ENCODE peak calls at places on chromosomes 13 and 19, in six cellular contexts. Y, Z, H, U, J and F are unnamed samples.

GRCh38 chr13:110280231-110280813 is 26.6 kb downstream of the COL4A1 start:
- DNase-seq in Y (no peak), Z (no peak), H (no peak), U (no peak), J (no peak), F (no peak)

GRCh38 chr19:16088351-16088984 is 12.2 kb downstream of the TPM4 start:
- DNase-seq in Y (peak), Z (no peak), H (no peak), U (peak), J (no peak), F (no peak)

GRCh38 chr19:51676566-51677083 is 16.5 kb upstream of the SPACA6 start:
- DNase-seq in Y (no peak), Z (no peak), H (no peak), U (no peak), J (no peak), F (no peak)

GRCh38 chr13:35953537-35954206 is 177.5 kb downstream of the DCLK1 start:
- DNase-seq in Y (peak), Z (peak), H (peak), U (peak), J (no peak), F (peak)

GRCh38 chr13:81001828-81002385 is 661.0 kb upstream of the SPRY2 start:
- DNase-seq in Y (no peak), Z (no peak), H (no peak), U (no peak), J (no peak), F (no peak)

GRCh38 chr13:107025991-107026390 is 458.1 kb upstream of the ARGLU1 start:
- DNase-seq in Y (peak), Z (no peak), H (no peak), U (no peak), J (no peak), F (no peak)

GRCh38 chr13:110705356-110705825 is 525 bp downstream of the CARS2 start:
- DNase-seq in Y (no peak), Z (no peak), H (no peak), U (no peak), J (no peak), F (no peak)

GRCh38 chr13:25177012-25177411 is 4.9 kb upstream of the AMER2 start:
- DNase-seq in Y (no peak), Z (no peak), H (no peak), U (no peak), J (no peak), F (no peak)

GRCh38 chr19:45931055-45931454 is 16.5 kb upstream of the NANOS2 start:
- DNase-seq in Y (no peak), Z (no peak), H (no peak), U (no peak), J (no peak), F (no peak)

GRCh38 chr19:45217193-45217956 is 27.8 kb downstream of the EXOC3L2 start:
- DNase-seq in Y (peak), Z (no peak), H (no peak), U (no peak), J (no peak), F (no peak)

GRCh38 chr19:19239675-19240074 is 27.9 kb downstream of the NCAN start:
- DNase-seq in Y (no peak), Z (no peak), H (no peak), U (no peak), J (no peak), F (no peak)

GRCh38 chr19:51192689-51193088 is 32.2 kb upstream of the CD33 start:
- DNase-seq in Y (no peak), Z (no peak), H (no peak), U (no peak), J (no peak), F (no peak)

GRCh38 chr13:101306773-101307172 is 109.5 kb downstream of the NALCN start:
- DNase-seq in Y (no peak), Z (no peak), H (no peak), U (no peak), J (no peak), F (no peak)

GRCh38 chr13:99614465-99614885 is 113.2 kb downstream of the TM9SF2 start:
- DNase-seq in Y (peak), Z (peak), H (no peak), U (peak), J (no peak), F (peak)

GRCh38 chr13:108561152-108561551 is 68.3 kb upstream of the MYO16 start:
- DNase-seq in Y (no peak), Z (no peak), H (no peak), U (no peak), J (no peak), F (no peak)

GRCh38 chr19:11370744-11371143 is 3.7 kb upstream of the SWSAP1 start:
- DNase-seq in Y (no peak), Z (no peak), H (no peak), U (no peak), J (no peak), F (no peak)

GRCh38 chr19:8305798-8306197 is 2.4 kb downstream of the CD320 start:
- DNase-seq in Y (no peak), Z (no peak), H (peak), U (no peak), J (no peak), F (peak)

GRCh38 chr13:83182845-83183244 is 699.4 kb downstream of the SLITRK1 start:
- DNase-seq in Y (no peak), Z (peak), H (no peak), U (no peak), J (no peak), F (no peak)

GRCh38 chr13:100547805-100548204 is 40.8 kb downstream of the GGACT start:
- DNase-seq in Y (no peak), Z (no peak), H (no peak), U (no peak), J (no peak), F (peak)

GRCh38 chr13:44620057-44620456 is 43.9 kb upstream of the TSC22D1 start:
- DNase-seq in Y (no peak), Z (no peak), H (no peak), U (no peak), J (no peak), F (no peak)

GRCh38 chr19:1811472-1811894 is 593 bp downstream of the ATP8B3 start:
- DNase-seq in Y (peak), Z (no peak), H (no peak), U (peak), J (peak), F (peak)

GRCh38 chr13:48412100-48412556 is 785 bp downstream of the LPAR6 start:
- DNase-seq in Y (peak), Z (no peak), H (no peak), U (peak), J (no peak), F (no peak)

GRCh38 chr13:108877300-108877699 is 247.9 kb downstream of the MYO16 start:
- DNase-seq in Y (no peak), Z (no peak), H (no peak), U (no peak), J (no peak), F (no peak)

GRCh38 chr19:46447006-46447405 is 18.3 kb upstream of the PNMA8C start:
- DNase-seq in Y (no peak), Z (no peak), H (no peak), U (no peak), J (no peak), F (no peak)

GRCh38 chr13:44739120-44739519 is 163.0 kb upstream of the TSC22D1 start:
- DNase-seq in Y (no peak), Z (no peak), H (no peak), U (no peak), J (no peak), F (no peak)

GRCh38 chr19:2111425-2111824 is 14.7 kb downstream of the IZUMO4 start:
- DNase-seq in Y (no peak), Z (no peak), H (no peak), U (no peak), J (no peak), F (no peak)

GRCh38 chr13:106534844-106535551 is 464 bp downstream of the EFNB2 start:
- DNase-seq in Y (peak), Z (no peak), H (peak), U (no peak), J (peak), F (peak)

GRCh38 chr13:98816406-98816805 is 63.9 kb upstream of the SLC15A1 start:
- DNase-seq in Y (no peak), Z (no peak), H (no peak), U (no peak), J (no peak), F (no peak)

GRCh38 chr13:84377071-84377470 is 494.8 kb upstream of the SLITRK1 start:
- DNase-seq in Y (no peak), Z (no peak), H (no peak), U (no peak), J (no peak), F (no peak)

DNA sequence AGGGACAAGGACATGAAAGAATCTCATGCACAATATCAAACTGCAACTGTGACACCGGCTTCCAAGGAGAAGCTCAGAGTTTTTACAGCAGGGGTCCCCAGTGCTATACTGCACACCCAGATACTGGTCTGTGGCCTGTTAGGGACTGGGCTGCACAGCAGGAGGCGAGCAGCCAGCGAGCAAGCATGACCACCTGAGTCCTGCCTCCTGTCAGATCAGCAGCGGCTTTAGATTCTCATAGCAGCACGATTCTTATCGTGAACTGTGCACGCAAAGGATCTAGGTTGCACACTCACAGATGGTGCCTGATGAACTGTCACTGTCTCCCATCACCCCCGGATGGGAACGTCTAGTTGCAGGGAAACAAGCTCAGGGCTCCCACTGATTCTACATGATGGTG is 13.1 kb upstream of the CD22 start:
- DNase-seq in Y (no peak), Z (no peak), H (no peak), U (no peak), J (no peak), F (no peak)
- TF ChIP-seq CTCF in Y (no peak), Z (no peak), H (no peak), U (no peak), J (no peak), F (no peak)

GRCh38 chr19:35959040-35959967 is 23.1 kb downstream of the LRFN3 start:
- DNase-seq in Y (no peak), Z (peak), H (no peak), U (no peak), J (peak), F (peak)
- TF ChIP-seq CTCF in Y (peak), Z (peak), H (peak), U (no peak), J (peak), F (peak)

DNA sequence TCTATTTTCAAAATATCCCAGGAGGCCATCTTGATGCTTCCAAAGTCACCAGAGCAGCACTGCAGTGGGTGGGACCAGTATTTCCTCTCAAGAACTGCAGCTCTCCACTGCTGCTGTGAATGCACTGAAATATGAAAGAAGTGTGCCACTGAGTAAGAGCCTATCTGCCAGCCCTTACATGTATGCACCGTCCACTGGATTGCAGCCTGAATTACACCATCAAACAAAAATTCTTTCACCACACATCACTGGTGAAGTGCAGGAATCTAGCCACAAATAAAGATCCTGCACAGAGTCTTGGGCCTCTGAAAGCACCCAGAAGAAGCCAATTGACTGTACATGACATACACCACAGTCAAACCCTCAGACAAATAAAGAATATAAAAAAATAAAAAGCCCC is 249.0 kb downstream of the LHFPL6 start:
- DNase-seq in Y (peak), Z (no peak), H (no peak), U (no peak), J (no peak), F (no peak)
- TF ChIP-seq CTCF in Y (no peak), Z (no peak), H (no peak), U (no peak), J (no peak), F (no peak)

GRCh38 chr19:9431475-9431874 is 3.9 kb downstream of the ZNF266 start:
- DNase-seq in Y (peak), Z (peak), H (peak), U (no peak), J (no peak), F (peak)
- TF ChIP-seq CTCF in Y (peak), Z (peak), H (peak), U (no peak), J (peak), F (peak)

GRCh38 chr13:94345374-94346195 is 133.9 kb downstream of the DCT start:
- DNase-seq in Y (peak), Z (no peak), H (no peak), U (no peak), J (no peak), F (no peak)
- TF ChIP-seq CTCF in Y (no peak), Z (peak), H (no peak), U (no peak), J (peak), F (no peak)